ENCODE peak calls at places on chromosomes 2 and 18, in four cellular contexts. K is AG04450, E is NT2/D1, Q is naive B cell. U is an unnamed sample.
A peak's percentile ranks its signal among the peaks of the same experiment; 100 is the strongest.

GRCh38 chr2:18599509-18600254 is 10.3 kb upstream of the NT5C1B start:
- DNase-seq in K (no peak), E (no peak), Q (no peak), U (no peak)

GRCh38 chr2:236856856-236857616 is 228.7 kb upstream of the COPS8 start:
- DNase-seq in K (no peak), E (no peak), Q (no peak), U (no peak)

GRCh38 chr2:132998221-132998620 is 328.2 kb upstream of the LYPD1 start:
- DNase-seq in K (no peak), E (no peak), Q (no peak), U (no peak)

GRCh38 chr2:230779141-230779523 is 66.5 kb downstream of the CAB39 start:
- DNase-seq in K (no peak), E (no peak), Q (no peak), U (no peak)

GRCh38 chr2:110858135-110858737 is 125.9 kb downstream of the ACOXL start:
- DNase-seq in K (no peak), E (no peak), Q (peak; percentile 40), U (no peak)

GRCh38 chr2:237964578-237965404 is 2.0 kb upstream of the UBE2F start:
- DNase-seq in K (no peak), E (no peak), Q (no peak), U (no peak)

GRCh38 chr2:86442642-86443005 is 1.5 kb downstream of the KDM3A start:
- DNase-seq in K (peak; percentile 82), E (peak; percentile 8), Q (peak; percentile 73), U (peak; percentile 29)

GRCh38 chr2:126657146-126657635 is 1.2 kb downstream of the GYPC start:
- DNase-seq in K (peak; percentile 92), E (no peak), Q (no peak), U (no peak)

GRCh38 chr2:210264282-210264681 is 39.0 kb upstream of the ACADL start:
- DNase-seq in K (no peak), E (no peak), Q (no peak), U (no peak)

GRCh38 chr18:9876867-9877654 is 8.7 kb upstream of the TXNDC2 start:
- DNase-seq in K (peak; percentile 78), E (no peak), Q (no peak), U (no peak)

GRCh38 chr2:42025151-42025582 is 22.7 kb upstream of the PKDCC start:
- DNase-seq in K (peak; percentile 15), E (peak; percentile 87), Q (no peak), U (no peak)

GRCh38 chr2:26598336-26599006 is 42.7 kb downstream of the CIB4 start:
- DNase-seq in K (no peak), E (no peak), Q (no peak), U (no peak)

GRCh38 chr2:152650768-152651371 is 66.4 kb downstream of the PRPF40A start:
- DNase-seq in K (no peak), E (no peak), Q (no peak), U (no peak)

GRCh38 chr2:178008636-178009289 is 63.8 kb downstream of the PDE11A start:
- DNase-seq in K (no peak), E (no peak), Q (no peak), U (no peak)

GRCh38 chr2:3487931-3488554 is 31.3 kb downstream of the ADI1 start:
- DNase-seq in K (no peak), E (no peak), Q (no peak), U (no peak)

GRCh38 chr2:241867776-241868420 is 1.6 kb upstream of the RTP5 start:
- DNase-seq in K (no peak), E (no peak), Q (no peak), U (no peak)

GRCh38 chr2:32572030-32572429 is 55.8 kb upstream of the TTC27 start:
- DNase-seq in K (no peak), E (no peak), Q (no peak), U (no peak)

GRCh38 chr2:207423886-207424285 is 105.9 kb upstream of the CREB1 start:
- DNase-seq in K (peak; percentile 80), E (no peak), Q (peak; percentile 31), U (no peak)

GRCh38 chr2:8352300-8352699 is 329.6 kb upstream of the ID2 start:
- DNase-seq in K (no peak), E (no peak), Q (no peak), U (no peak)

GRCh38 chr2:112004246-112004645 is 50.8 kb upstream of the TMEM87B start:
- DNase-seq in K (no peak), E (no peak), Q (peak; percentile 31), U (no peak)

GRCh38 chr2:240955306-240956101 is 42.9 kb upstream of the SNED1 start:
- DNase-seq in K (no peak), E (no peak), Q (no peak), U (no peak)

GRCh38 chr2:179044500-179044899 is 5.4 kb downstream of the CCDC141 start:
- DNase-seq in K (no peak), E (no peak), Q (peak; percentile 44), U (no peak)

GRCh38 chr2:138113871-138114525 is 149.7 kb downstream of the HNMT start:
- DNase-seq in K (no peak), E (no peak), Q (no peak), U (no peak)

GRCh38 chr2:33136570-33136969 is 189.8 kb downstream of the LTBP1 start:
- DNase-seq in K (no peak), E (no peak), Q (no peak), U (no peak)

GRCh38 chr2:10537522-10538195 is 89.5 kb upstream of the ODC1 start:
- DNase-seq in K (no peak), E (no peak), Q (no peak), U (no peak)

GRCh38 chr2:11406492-11407381 is 59.2 kb downstream of the E2F6 start:
- DNase-seq in K (peak; percentile 73), E (peak; percentile 42), Q (no peak), U (no peak)

GRCh38 chr2:44718431-44718830 is 223.1 kb upstream of the SIX3 start:
- DNase-seq in K (no peak), E (no peak), Q (no peak), U (no peak)

GRCh38 chr2:88735133-88735532 is 43.7 kb downstream of the RPIA start:
- DNase-seq in K (no peak), E (no peak), Q (no peak), U (no peak)

GRCh38 chr2:222677981-222678380 is 6.5 kb downstream of the MOGAT1 start:
- DNase-seq in K (no peak), E (no peak), Q (no peak), U (no peak)

GRCh38 chr2:99081886-99082285 is 59.6 kb upstream of the C2orf15 start:
- DNase-seq in K (no peak), E (peak; percentile 36), Q (no peak), U (no peak)

GRCh38 chr18:64100136-64100922 is 48.6 kb downstream of the LINC00305 start:
- DNase-seq in K (no peak), E (no peak), Q (no peak), U (no peak)

GRCh38 chr2:47402555-47402804 is 476 bp upstream of the MSH2 start:
- DNase-seq in K (no peak), E (no peak), Q (no peak), U (no peak)

GRCh38 chr2:72291059-72291458 is 143.4 kb upstream of the CYP26B1 start:
- DNase-seq in K (no peak), E (no peak), Q (no peak), U (no peak)

GRCh38 chr2:151472966-151473365 is 63.3 kb downstream of the RIF1 start:
- DNase-seq in K (peak; percentile 8), E (no peak), Q (no peak), U (no peak)

GRCh38 chr2:217864960-217865359 is 137.8 kb downstream of the TNS1 start:
- DNase-seq in K (no peak), E (no peak), Q (peak; percentile 67), U (no peak)

GRCh38 chr2:204686415-204686814 is 141.1 kb downstream of the PARD3B start:
- DNase-seq in K (no peak), E (no peak), Q (no peak), U (no peak)

U was measured in iPS DF 6.9.